ENCODE peak calls at places on chromosomes 6 and 20, in four cellular contexts. T is keratinocyte, X is Karpas-422, S is GM23248. L is an unnamed sample.

GRCh38 chr6:36855750-36856149 is 16.5 kb upstream of the CPNE5 start:
- DNase-seq in X (no peak), S (no peak), T (no peak), L (no peak)

GRCh38 chr6:44219053-44219814 is 2.5 kb downstream of the MYMX start:
- DNase-seq in S (peak; percentile 73), T (no peak), X (peak; percentile 78), L (peak; percentile 72)

GRCh38 chr20:62977613-62978558 is 25.4 kb downstream of the SLC17A9 start:
- DNase-seq in S (no peak), T (no peak), X (peak; percentile 90), L (peak; percentile 62)

GRCh38 chr6:25089442-25089841 is 153.7 kb upstream of the RIPOR2 start:
- DNase-seq in S (peak; percentile 49), X (no peak), T (peak; percentile 33), L (no peak)

GRCh38 chr20:23103284-23104018 is 17.3 kb upstream of the CD93 start:
- DNase-seq in S (peak; percentile 5), T (no peak), X (no peak), L (no peak)

GRCh38 chr6:129280719-129281118 is 397.8 kb downstream of the LAMA2 start:
- DNase-seq in X (no peak), T (no peak), S (no peak), L (no peak)

GRCh38 chr20:35087355-35087754 is 5.3 kb downstream of the TRPC4AP start:
- DNase-seq in X (no peak), T (no peak), S (no peak), L (no peak)

GRCh38 chr6:72811971-72812421 is 190.1 kb downstream of the KCNQ5 start:
- DNase-seq in T (no peak), S (peak; percentile 70), X (no peak), L (peak; percentile 80)

GRCh38 chr20:48523191-48523757 is 304.5 kb downstream of the PREX1 start:
- DNase-seq in X (peak; percentile 75), S (peak; percentile 69), T (no peak), L (peak; percentile 73)

GRCh38 chr20:47929368-47930115 is 144.3 kb upstream of the SULF2 start:
- DNase-seq in T (no peak), X (no peak), S (peak; percentile 79), L (peak; percentile 92)

GRCh38 chr6:17861361-17861760 is 126.1 kb downstream of the KIF13A start:
- DNase-seq in S (no peak), T (no peak), X (no peak), L (no peak)

GRCh38 chr6:166999845-167000253 is 652 bp downstream of the CEP43 start:
- DNase-seq in T (no peak), S (peak; percentile 52), X (peak; percentile 59), L (no peak)

GRCh38 chr6:43887340-43887858 is 117.4 kb downstream of the VEGFA start:
- DNase-seq in T (no peak), X (no peak), S (no peak), L (no peak)

GRCh38 chr6:13288481-13288880 is 39.9 kb downstream of the TBC1D7 start:
- DNase-seq in X (no peak), S (no peak), T (no peak), L (no peak)

GRCh38 chr6:13284646-13285045 is 43.7 kb downstream of the TBC1D7 start:
- DNase-seq in X (no peak), S (no peak), T (no peak), L (no peak)

GRCh38 chr6:13287104-13287503 is 41.2 kb downstream of the TBC1D7 start:
- DNase-seq in X (no peak), S (no peak), T (no peak), L (no peak)

GRCh38 chr6:13285705-13286104 is 42.6 kb downstream of the TBC1D7 start:
- DNase-seq in T (no peak), X (no peak), S (no peak), L (no peak)

DNA sequence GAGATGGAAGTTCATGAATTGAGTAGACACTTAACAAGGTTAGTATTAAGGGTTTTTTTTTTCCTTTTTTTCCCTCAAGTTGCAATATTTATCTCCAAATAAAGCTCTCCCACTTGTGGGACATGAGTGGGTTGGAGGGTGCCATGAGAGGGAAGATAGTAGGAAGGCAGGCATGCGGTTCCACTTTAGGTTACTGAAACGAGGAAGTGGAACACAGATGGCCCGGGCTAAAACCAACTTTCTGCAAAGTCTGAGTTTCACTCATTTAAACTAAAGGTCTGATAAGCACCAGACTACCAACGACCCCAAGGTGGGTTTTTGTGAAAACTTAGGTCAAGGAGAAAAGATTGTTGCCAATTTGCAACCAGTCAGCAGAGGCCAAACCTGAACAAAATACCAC is 42.2 kb downstream of the TBC1D7 start:
- DNase-seq in S (no peak), T (no peak), X (peak; percentile 55), L (no peak)
- H3K4me2 ChIP-seq in S (no peak overlapping the region), T (no peak overlapping the region), X (no peak overlapping the region), L (no peak overlapping the region)

GRCh38 chr20:43752561-43753301 is 25.9 kb upstream of the GTSF1L start:
- DNase-seq in S (peak; percentile 87), T (no peak), X (no peak), L (peak; percentile 91)
- H3K4me3 ChIP-seq in S (no peak overlapping the region), T (no peak overlapping the region), X (no peak overlapping the region), L (no peak overlapping the region)

GRCh38 chr6:147564556-147564955 is 56.1 kb downstream of the SAMD5 start:
- DNase-seq in T (no peak), X (no peak), S (peak; percentile 9), L (no peak)
- H3K4me2 ChIP-seq in T (no peak overlapping the region), X (no peak overlapping the region), S (no peak overlapping the region), L (no peak overlapping the region)

GRCh38 chr20:50980071-50980681 is 21.6 kb downstream of the MOCS3 start:
- DNase-seq in S (peak; percentile 98), X (no peak), T (peak; percentile 89), L (peak; percentile 100)

GRCh38 chr20:50975701-50976330 is 17.2 kb downstream of the MOCS3 start:
- DNase-seq in X (no peak), S (no peak), T (no peak), L (no peak)

GRCh38 chr20:50980851-50981713 is 22.5 kb downstream of the MOCS3 start:
- DNase-seq in S (peak; percentile 87), T (no peak), X (peak; percentile 88), L (peak; percentile 94)

GRCh38 chr20:50981714-50982048 is 23.1 kb downstream of the MOCS3 start:
- DNase-seq in X (no peak), S (no peak), T (no peak), L (no peak)

DNA sequence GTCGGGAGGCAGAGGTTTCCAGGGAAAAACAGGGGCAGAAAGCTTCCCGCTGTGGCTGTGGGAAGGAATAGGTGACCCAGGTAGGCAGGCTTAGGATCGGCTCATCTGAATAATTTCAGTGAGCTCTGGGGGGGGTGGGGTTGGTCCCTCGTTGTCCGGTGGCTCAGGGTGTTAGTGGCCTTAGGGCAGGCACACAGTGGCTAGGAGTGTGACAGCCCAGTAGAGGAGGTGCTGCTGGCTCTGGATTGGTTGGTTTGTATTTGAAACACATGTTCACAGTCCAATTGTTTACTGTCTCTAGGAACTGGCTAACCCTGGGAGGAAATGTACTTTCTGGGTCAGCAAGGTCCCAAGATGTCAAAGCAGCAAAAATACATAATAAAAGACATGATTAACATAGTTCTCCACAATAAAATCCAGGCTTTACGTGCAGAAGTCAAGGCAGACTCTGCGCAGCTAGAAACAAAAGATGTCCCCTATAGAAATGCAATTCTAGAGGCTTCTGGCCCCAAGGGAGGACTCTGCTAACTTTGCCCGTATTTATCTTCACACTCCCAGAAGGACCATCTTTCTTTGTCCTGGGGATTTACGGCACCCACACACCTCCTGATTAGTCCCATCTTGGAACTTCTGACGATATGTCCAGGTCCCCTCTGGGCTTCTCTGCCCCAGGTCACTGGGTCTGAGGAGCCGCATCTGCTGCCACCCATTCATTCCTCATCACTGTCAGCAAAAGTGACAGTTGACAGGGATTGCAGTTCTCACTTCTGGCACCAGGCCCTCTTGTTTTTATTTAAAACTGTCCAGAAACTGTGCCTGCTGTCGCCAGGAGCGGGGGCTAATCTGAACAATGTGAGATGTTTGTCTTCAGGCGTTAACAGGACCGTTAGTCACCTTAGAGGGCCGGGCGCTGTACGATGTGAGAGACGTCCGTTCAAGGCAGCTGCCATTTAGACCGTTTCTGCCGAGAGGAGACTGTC is 18.7 kb downstream of the MOCS3 start:
- DNase-seq in T (no peak), S (no peak), X (no peak), L (no peak)
- H3K4me3 ChIP-seq in T (no peak overlapping the region), S (no peak overlapping the region), X (no peak overlapping the region), L (no peak overlapping the region)

DNA sequence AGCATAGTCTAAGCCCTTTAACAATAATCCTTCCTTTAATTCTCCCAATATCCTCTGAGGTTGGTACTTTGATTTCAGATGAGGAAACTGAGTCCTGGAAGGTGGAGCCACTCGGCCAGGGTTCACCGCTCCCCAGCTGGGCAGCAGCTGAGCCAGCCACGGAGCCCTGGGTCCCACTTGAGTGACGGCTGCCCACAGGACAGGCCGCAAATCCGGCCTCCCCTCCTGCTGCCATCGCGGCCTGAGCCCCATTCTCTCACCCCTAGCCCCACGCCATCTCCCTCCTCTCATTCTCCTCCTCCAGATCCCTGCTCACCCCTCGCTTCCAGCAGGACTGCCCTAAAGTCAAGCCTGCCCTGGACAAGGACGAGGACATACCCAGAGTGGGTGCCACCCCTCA is 41.4 kb downstream of the AGPAT4 start:
- DNase-seq in T (no peak), S (no peak), X (no peak), L (no peak)
- H3K4me2 ChIP-seq in T (no peak overlapping the region), S (no peak overlapping the region), X (no peak overlapping the region), L (no peak overlapping the region)

DNA sequence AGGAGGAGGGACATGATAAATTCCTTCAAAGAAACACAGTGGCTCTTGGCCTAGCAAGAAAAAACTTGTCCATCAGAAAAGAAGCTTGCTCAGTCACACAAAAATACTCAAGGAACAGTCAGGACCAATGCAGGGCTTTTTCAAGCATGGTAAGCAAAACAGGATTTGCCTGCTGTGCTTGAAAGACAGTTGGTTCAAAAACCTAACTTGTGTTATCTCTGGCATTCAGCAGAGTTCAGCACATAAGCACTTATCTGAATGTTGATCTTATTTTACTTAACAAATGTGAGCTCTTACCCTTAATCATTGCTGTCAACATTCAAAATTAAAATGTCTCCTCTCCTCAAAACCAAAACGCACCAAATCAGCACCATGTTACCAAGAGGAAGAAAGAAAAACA is 38.3 kb downstream of the ATG5 start:
- DNase-seq in S (no peak), T (no peak), X (no peak), L (no peak)
- H3K4me3 ChIP-seq in S (no peak overlapping the region), T (no peak overlapping the region), X (no peak overlapping the region), L (no peak overlapping the region)

GRCh38 chr6:117506180-117506835 is 23.8 kb downstream of the DCBLD1 start:
- DNase-seq in T (no peak), S (peak; percentile 34), X (no peak), L (no peak)
- H3K4me2 ChIP-seq in T (no peak overlapping the region), S (peak overlapping the region; percentile 33), X (no peak overlapping the region), L (no peak overlapping the region)